ENCODE peak calls at places on chromosome 14, in four cellular contexts. R, I, B and C are unnamed samples.

GRCh38 chr14:67477926-67478915 is 10.3 kb downstream of the TMEM229B start:
- DNase-seq in B (no peak), I (no peak), R (no peak), C (no peak)

GRCh38 chr14:20799955-20800544 is 2.6 kb downstream of the RNASE1 start:
- DNase-seq in B (no peak), I (no peak), R (no peak), C (no peak)

GRCh38 chr14:62710811-62711210 is 334.4 kb downstream of the KCNH5 start:
- DNase-seq in R (no peak), B (no peak), I (no peak), C (no peak)

GRCh38 chr14:91219505-91220389 is 24.8 kb downstream of the GPR68 start:
- DNase-seq in I (no peak), B (no peak), R (no peak), C (no peak)

GRCh38 chr14:50741571-50741970 is 73.5 kb upstream of the SAV1 start:
- DNase-seq in R (peak; percentile 59), I (no peak), B (no peak), C (no peak)

GRCh38 chr14:54839681-54840080 is 62.9 kb downstream of the GCH1 start:
- DNase-seq in R (peak; percentile 28), B (no peak), I (no peak), C (no peak)

GRCh38 chr14:64434528-64434927 is 30.8 kb upstream of the AKAP5 start:
- DNase-seq in I (no peak), R (no peak), B (no peak), C (no peak)

GRCh38 chr14:75372260-75372659 is 55.6 kb upstream of the JDP2 start:
- DNase-seq in I (no peak), R (no peak), B (no peak), C (no peak)

GRCh38 chr14:23097786-23098185 is 2.5 kb downstream of the C14orf119 start:
- DNase-seq in R (no peak), B (no peak), I (no peak), C (no peak)

GRCh38 chr14:101254805-101255764 is 306.2 kb upstream of the DIO3 start:
- DNase-seq in B (no peak), I (no peak), R (no peak), C (no peak)

GRCh38 chr14:72559227-72559626 is 334.7 kb downstream of the DPF3 start:
- DNase-seq in R (peak; percentile 69), I (no peak), B (no peak), C (no peak)

GRCh38 chr14:91415794-91416743 is 1.6 kb downstream of the CCDC88C start:
- DNase-seq in R (no peak), B (no peak), I (peak; percentile 54), C (no peak)

GRCh38 chr14:22510527-22511110 is 78.4 kb downstream of the DAD1 start:
- DNase-seq in I (no peak), B (no peak), R (peak; percentile 50), C (no peak)

GRCh38 chr14:101761881-101762529 is 496 bp downstream of the PPP2R5C start:
- DNase-seq in B (no peak), I (peak; percentile 66), R (no peak), C (peak; percentile 54)

GRCh38 chr14:86799244-86799647 is 1193.7 kb downstream of the GALC start:
- DNase-seq in B (no peak), R (peak; percentile 85), I (no peak), C (no peak)

GRCh38 chr14:24272442-24272841 is 1.0 kb upstream of the RABGGTA start:
- DNase-seq in B (no peak), I (no peak), R (no peak), C (no peak)

GRCh38 chr14:64704743-64705405 is 650 bp downstream of the PLEKHG3 start:
- DNase-seq in I (peak; percentile 57), R (no peak), B (no peak), C (peak; percentile 50)

GRCh38 chr14:93030761-93031160 is 85.0 kb downstream of the ITPK1 start:
- DNase-seq in I (no peak), R (no peak), B (no peak), C (no peak)
- TF ChIP-seq CTCF in I (no peak), R (no peak), B (no peak), C (no peak)

DNA sequence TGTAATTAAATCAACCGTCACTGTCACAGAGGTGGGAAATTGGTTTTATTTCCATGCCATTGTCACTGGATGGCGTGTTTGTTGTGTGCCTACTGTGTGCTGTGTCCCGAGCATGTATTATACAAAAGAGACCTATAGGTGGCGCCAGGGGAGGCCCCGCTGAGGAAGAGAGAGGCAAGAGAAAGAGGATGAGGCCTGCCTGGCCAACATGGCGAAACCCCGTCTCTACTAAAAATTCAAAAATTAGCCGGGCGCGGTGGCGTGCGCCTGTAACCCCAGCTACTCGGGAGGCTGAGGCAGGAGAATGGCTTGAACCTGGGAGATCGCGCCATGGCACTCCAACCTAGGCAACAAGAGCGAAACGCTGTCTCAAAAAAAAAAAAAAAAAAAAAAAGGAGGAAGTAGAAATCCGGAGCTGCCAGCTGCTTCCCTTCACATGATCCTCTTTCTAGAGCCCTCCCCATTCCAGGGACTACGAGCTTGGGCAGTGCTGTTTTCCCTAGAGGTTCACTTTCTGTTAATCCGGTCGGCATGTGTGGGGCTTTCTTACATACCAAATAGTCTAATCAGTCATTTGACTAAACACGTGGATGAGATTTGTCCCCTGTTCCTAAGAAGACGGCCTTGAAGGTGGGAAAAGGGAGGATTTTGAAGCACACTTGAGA is 6.4 kb upstream of the CCDC175 start:
- DNase-seq in R (no peak), I (no peak), B (peak; percentile 45), C (no peak)
- TF ChIP-seq CTCF in R (no peak), I (no peak), B (peak; percentile 38), C (peak; percentile 22)

DNA sequence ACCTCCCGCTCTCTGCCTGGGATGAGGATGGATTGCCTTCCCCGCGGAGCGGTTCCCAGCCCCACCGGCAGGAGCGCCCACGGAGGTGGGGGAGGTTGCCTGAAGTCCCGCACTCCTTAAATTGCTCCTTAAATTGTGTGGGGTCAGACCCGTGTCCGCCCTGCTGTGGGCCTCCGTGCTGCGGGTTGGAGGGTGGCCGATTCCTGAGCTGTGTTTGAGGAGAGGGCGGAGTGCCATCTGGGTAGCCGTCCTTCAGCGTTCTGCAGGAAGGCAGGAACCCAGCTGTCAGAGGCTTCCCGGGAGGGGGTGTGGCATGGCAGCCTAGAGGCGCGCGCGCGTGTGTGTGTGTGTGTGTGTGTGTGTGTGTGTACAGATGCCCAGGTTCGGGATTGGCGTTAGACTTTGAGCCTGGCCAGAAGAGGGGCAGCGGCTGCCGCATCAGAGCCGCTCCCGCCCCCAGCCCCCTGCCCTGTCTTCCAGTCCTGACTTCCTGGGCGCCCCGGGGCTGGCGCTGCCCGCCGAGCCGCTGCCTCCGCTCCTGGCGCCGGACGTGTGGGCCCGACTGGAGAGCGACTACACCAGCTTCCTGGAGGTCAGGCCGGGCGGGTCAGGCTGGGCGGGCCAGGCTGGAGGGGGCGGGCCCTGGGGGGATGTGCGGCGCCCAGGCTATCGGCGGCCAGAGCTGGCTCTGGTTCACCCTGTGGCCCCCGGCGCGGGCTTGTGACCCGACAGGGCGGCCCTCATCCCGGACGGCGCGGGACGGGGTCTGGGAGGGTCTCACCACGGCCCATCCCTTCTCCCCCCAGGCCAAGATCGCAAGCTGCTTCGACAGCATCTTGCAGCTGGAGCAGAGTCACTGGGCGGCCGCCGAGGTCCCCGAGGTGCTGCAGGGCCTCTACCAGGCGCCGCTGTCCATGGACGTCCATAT is 9.2 kb downstream of the EXOC3L4 start:
- DNase-seq in I (peak; percentile 87), B (peak; percentile 46), R (no peak), C (peak; percentile 77)
- TF ChIP-seq CTCF in I (no peak), B (no peak), R (peak; percentile 23), C (peak; percentile 41)

DNA sequence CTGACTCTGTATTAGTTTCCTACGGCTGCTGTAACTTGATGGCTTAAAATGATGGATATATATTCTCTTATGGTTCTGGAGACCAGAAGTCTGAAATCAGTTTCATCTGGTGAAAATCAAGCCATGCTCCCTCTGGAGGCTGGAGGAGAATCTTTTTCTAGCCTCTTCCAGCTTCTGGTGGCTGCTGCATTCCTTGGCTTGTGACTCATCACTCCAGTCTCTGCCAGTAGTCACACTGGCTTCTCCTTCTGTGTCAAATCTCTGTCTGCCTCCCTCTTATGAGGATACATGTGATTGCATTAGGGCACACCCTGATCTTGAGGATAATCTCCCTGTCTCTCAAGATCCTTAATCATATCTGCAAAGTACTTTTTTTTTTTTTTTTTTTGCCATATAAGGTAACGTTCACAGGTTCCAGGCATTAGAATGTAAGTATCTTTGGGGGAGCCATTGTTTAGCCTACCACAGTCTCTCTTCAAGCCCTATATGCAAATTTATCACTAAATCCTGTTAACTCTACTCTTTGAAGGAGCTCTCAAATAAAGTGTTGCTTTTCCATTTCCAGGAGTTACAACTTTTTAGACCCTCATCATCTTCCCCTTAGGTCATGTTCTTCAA is 17.8 kb downstream of the DNAL1 start:
- DNase-seq in R (peak; percentile 90), I (peak; percentile 24), B (peak; percentile 24), C (no peak)
- TF ChIP-seq CTCF in R (peak; percentile 63), I (no peak), B (no peak), C (no peak)

DNA sequence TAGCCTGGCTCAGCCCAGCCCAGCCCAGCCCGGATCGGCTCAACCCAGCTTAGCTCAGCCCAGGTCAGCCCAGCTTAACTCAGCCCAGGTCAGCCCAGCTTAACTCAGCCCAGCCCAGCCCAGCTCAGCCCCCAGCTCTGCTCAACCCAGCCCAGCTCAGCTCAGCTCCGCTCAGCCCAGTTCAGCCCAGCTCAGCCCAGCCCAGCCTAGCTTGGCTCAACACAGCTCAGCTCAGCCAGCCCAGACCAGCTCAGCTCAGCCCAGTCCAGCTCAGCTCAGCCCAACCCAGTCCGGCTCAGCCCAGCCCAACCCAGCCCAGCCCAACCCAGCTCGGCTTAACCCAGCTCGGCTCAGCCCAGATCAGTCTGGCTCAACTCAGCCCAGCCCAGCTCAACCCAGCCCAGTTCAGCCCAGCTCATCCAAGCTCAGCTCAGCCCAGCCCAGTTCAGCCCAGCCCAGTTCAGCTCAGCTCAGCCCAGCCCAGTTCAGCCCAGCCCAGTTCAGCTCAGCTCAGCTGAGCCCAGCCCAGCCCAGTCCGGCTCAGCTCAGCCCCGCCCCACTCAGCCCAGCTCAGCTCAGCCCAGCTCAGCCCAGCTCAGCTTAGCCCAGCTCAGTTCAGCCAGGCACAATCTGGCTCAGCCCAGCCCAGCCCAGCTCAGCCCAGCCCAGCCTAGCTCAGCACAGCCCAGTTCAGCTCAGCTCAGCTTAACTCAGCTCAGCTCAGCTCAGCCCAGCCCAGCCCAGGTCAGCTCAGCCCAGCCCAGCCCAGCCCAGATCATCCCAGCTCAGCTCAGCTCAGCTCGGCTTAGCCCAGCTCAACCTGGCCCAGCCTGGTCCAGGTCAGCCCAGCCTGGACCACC is 331.7 kb downstream of the TMEM121 start:
- DNase-seq in B (no peak), I (no peak), R (no peak), C (no peak)
- TF ChIP-seq CTCF in B (no peak), I (no peak), R (no peak), C (no peak)

DNA sequence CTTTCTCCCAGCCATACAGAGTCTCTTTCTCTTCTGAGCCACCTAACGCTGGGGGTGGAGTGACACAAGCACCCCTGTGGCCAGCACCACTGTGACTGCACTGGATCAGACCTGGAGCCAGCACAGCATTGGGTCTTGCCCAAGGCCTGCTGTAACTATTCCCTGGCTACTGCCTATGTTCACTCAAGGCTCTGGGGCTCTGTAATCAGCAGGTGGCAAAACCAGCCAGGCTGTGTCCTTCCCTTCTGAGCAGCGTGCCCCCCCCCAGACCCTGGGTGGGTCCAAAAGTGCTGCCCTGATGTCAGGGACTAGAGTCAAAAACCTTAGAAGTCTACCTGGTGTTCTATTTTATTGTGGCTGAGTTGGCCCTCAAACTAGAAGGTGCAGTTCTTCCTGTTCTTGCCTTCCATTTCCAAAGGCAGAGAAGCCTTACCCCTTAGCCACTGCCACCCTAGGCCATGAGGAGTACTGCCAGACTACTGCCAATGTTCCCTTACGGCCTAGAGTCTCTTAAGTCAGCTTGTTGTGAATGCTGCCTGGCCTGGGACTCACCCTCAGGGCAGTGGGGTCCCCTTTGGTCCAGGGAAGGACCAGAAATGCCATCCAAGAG is 49.9 kb downstream of the PELI2 start:
- DNase-seq in B (no peak), R (no peak), I (no peak), C (no peak)
- TF ChIP-seq CTCF in B (no peak), R (no peak), I (no peak), C (no peak)

GRCh38 chr14:28143340-28143739 is 623.2 kb upstream of the FOXG1 start:
- DNase-seq in I (no peak), R (no peak), B (no peak), C (no peak)

GRCh38 chr14:28141662-28142061 is 624.9 kb upstream of the FOXG1 start:
- DNase-seq in R (no peak), I (no peak), B (no peak), C (no peak)

GRCh38 chr14:28142400-28143015 is 624.1 kb upstream of the FOXG1 start:
- DNase-seq in I (no peak), R (peak; percentile 54), B (no peak), C (no peak)
- TF ChIP-seq CTCF in I (no peak), R (peak; percentile 61), B (no peak), C (peak; percentile 33)